ENCODE peak calls at places on chromosomes 4 and X, in ten cellular contexts. K is effector memory CD4-positive, alpha-beta T cell; M is activated T-cell treated with anti-CD3 and anti-CD28 coated beads for 4 hours; J is ascending aorta; G is HEK293T; A is RPMI8226; Z is IMR-90; B is hippocampal formation; U is activated T-helper 9 cell treated with anti-CD3 and anti-CD28 coated beads, Interleukin-2, amount 50 U/mL, for 16 hours; R is pancreas. S is an unnamed sample.

GRCh38 chrX:35340451-35340850 is 397.9 kb downstream of the FAM47B start:
- DNase-seq in K (no peak), M (no peak), J (no peak), G (no peak), A (no peak), Z (no peak), B (no peak), U (no peak), R (no peak), S (no peak)

GRCh38 chr4:138910914-138911336 is 104.7 kb upstream of the NOCT start:
- DNase-seq in K (no peak), M (no peak), J (peak), G (peak), A (no peak), Z (peak), B (peak), U (no peak), R (peak), S (no peak)

GRCh38 chr4:56048621-56049427 is 100.1 kb downstream of the CEP135 start:
- DNase-seq in K (no peak), M (no peak), J (no peak), G (peak), A (peak), Z (peak), B (peak), U (no peak), R (peak), S (no peak)

GRCh38 chr4:30821891-30822612 is 101.9 kb downstream of the PCDH7 start:
- DNase-seq in K (no peak), M (no peak), J (no peak), G (peak), A (no peak), Z (peak), B (no peak), U (no peak), R (no peak), S (no peak)

GRCh38 chr4:135732448-135732847 is 1530.9 kb upstream of the PABPC4L start:
- DNase-seq in K (no peak), M (no peak), J (no peak), G (no peak), A (no peak), Z (no peak), B (no peak), U (no peak), R (no peak), S (no peak)

GRCh38 chr4:87911252-87911774 is 64.2 kb upstream of the SPP1 start:
- DNase-seq in K (no peak), M (no peak), J (no peak), G (no peak), A (peak), Z (no peak), B (peak), U (no peak), R (no peak), S (no peak)

GRCh38 chr4:40722576-40723161 is 27.1 kb upstream of the NSUN7 start:
- DNase-seq in K (no peak), M (no peak), J (no peak), G (no peak), A (peak), Z (no peak), B (no peak), U (no peak), R (no peak), S (no peak)

GRCh38 chr4:25313194-25313895 is 771 bp downstream of the ZCCHC4 start:
- DNase-seq in K (no peak), M (no peak), J (no peak), G (peak), A (no peak), Z (no peak), B (no peak), U (no peak), R (no peak), S (no peak)

GRCh38 chr4:10584042-10584441 is 100.5 kb downstream of the CLNK start:
- DNase-seq in K (no peak), M (no peak), J (no peak), G (no peak), A (peak), Z (peak), B (no peak), U (no peak), R (no peak), S (no peak)

GRCh38 chr4:120007171-120007894 is 59.3 kb downstream of the MAD2L1 start:
- DNase-seq in K (no peak), M (no peak), J (no peak), G (no peak), A (no peak), Z (peak), B (no peak), U (no peak), R (no peak), S (no peak)

GRCh38 chr4:182193261-182193660 is 49.9 kb upstream of the TENM3 start:
- DNase-seq in K (no peak), M (no peak), J (no peak), G (no peak), A (no peak), Z (no peak), B (no peak), U (no peak), R (no peak), S (no peak)

GRCh38 chrX:134600714-134601113 is 57.6 kb downstream of the PLAC1 start:
- DNase-seq in K (no peak), M (no peak), J (no peak), G (no peak), A (no peak), Z (peak), B (no peak), U (no peak), R (no peak), S (no peak)

GRCh38 chr4:185577592-185577940 is 42.3 kb upstream of the PDLIM3 start:
- DNase-seq in K (no peak), M (no peak), J (no peak), G (no peak), A (no peak), Z (no peak), B (no peak), U (no peak), R (no peak), S (no peak)

GRCh38 chrX:13669246-13669689 is 16.3 kb downstream of the TCEANC start:
- DNase-seq in K (peak), M (peak), J (no peak), G (no peak), A (peak), Z (peak), B (no peak), U (peak), R (peak), S (peak)

GRCh38 chrX:155065035-155065734 is 5.8 kb downstream of the CMC4 start:
- DNase-seq in K (no peak), M (no peak), J (no peak), G (no peak), A (no peak), Z (peak), B (no peak), U (no peak), R (no peak), S (no peak)

GRCh38 chr4:76748649-76749048 is 149.3 kb downstream of the SOWAHB start:
- DNase-seq in K (no peak), M (no peak), J (no peak), G (peak), A (peak), Z (peak), B (no peak), U (no peak), R (no peak), S (no peak)

GRCh38 chr4:88779431-88779830 is 81.8 kb upstream of the NAP1L5 start:
- DNase-seq in K (no peak), M (no peak), J (no peak), G (no peak), A (no peak), Z (peak), B (no peak), U (no peak), R (no peak), S (no peak)